ENCODE peak calls at places on chromosomes 1 and 21, in five cellular contexts. F, S, D, A and H are unnamed samples.

GRCh38 chr1:241317676-241318075 is 39.3 kb downstream of the RGS7 start:
- DNase-seq in F (no peak), S (no peak), D (no peak), A (no peak), H (no peak)

GRCh38 chr1:41743361-41743760 is 175.4 kb downstream of the HIVEP3 start:
- DNase-seq in F (no peak), S (no peak), D (no peak), A (peak), H (no peak)

GRCh38 chr1:189787201-189787600 is 690.5 kb downstream of the BRINP3 start:
- DNase-seq in F (no peak), S (no peak), D (no peak), A (no peak), H (no peak)

GRCh38 chr1:236200925-236201324 is 58.6 kb downstream of the GPR137B start:
- DNase-seq in F (no peak), S (no peak), D (no peak), A (no peak), H (no peak)

GRCh38 chr1:203291201-203292096 is 13.9 kb upstream of the BTG2 start:
- DNase-seq in F (no peak), S (peak), D (no peak), A (no peak), H (no peak)

GRCh38 chr21:31133243-31133830 is 95.1 kb upstream of the KRTAP19-8 start:
- DNase-seq in F (no peak), S (no peak), D (no peak), A (no peak), H (no peak)

GRCh38 chr1:64343105-64343960 is 126.6 kb upstream of the CACHD1 start:
- DNase-seq in F (peak), S (peak), D (peak), A (peak), H (no peak)

GRCh38 chr1:227890451-227891222 is 57.1 kb downstream of the WNT9A start:
- DNase-seq in F (no peak), S (no peak), D (no peak), A (no peak), H (no peak)

GRCh38 chr1:206637605-206638004 is 2.3 kb downstream of the DYRK3 start:
- DNase-seq in F (no peak), S (no peak), D (no peak), A (no peak), H (no peak)

GRCh38 chr1:113617438-113618141 is 141.7 kb downstream of the PHTF1 start:
- DNase-seq in F (no peak), S (no peak), D (peak), A (peak), H (no peak)

GRCh38 chr21:29786509-29786908 is 153.3 kb downstream of the GRIK1 start:
- DNase-seq in F (no peak), S (no peak), D (no peak), A (no peak), H (no peak)

GRCh38 chr1:24928631-24929090 is 1.4 kb downstream of the RUNX3 start:
- DNase-seq in F (no peak), S (no peak), D (no peak), A (peak), H (no peak)

GRCh38 chr1:208189183-208189582 is 55.0 kb downstream of the PLXNA2 start:
- DNase-seq in F (no peak), S (no peak), D (no peak), A (peak), H (no peak)

GRCh38 chr1:50423670-50424000 is 392 bp upstream of the DMRTA2 start:
- DNase-seq in F (peak), S (no peak), D (no peak), A (peak), H (peak)

GRCh38 chr1:151828931-151829330 is 2.7 kb downstream of the RORC start:
- DNase-seq in F (no peak), S (no peak), D (no peak), A (peak), H (no peak)

GRCh38 chr1:41285818-41286217 is 43.7 kb upstream of the SCMH1 start:
- DNase-seq in F (no peak), S (no peak), D (no peak), A (no peak), H (no peak)

GRCh38 chr1:78147031-78147430 is 101.3 kb downstream of the GIPC2 start:
- DNase-seq in F (no peak), S (no peak), D (no peak), A (no peak), H (no peak)

GRCh38 chr1:245987997-245988392 is 519.1 kb downstream of the SMYD3 start:
- DNase-seq in F (no peak), S (no peak), D (no peak), A (no peak), H (no peak)

GRCh38 chr1:8987881-8988617 is 38.2 kb downstream of the SLC2A7 start:
- DNase-seq in F (peak), S (no peak), D (peak), A (peak), H (no peak)

GRCh38 chr1:31707711-31708110 is 3.9 kb upstream of the COL16A1 start:
- DNase-seq in F (no peak), S (no peak), D (no peak), A (peak), H (no peak)

GRCh38 chr1:94708299-94708685 is 111.9 kb upstream of the SLC44A3 start:
- DNase-seq in F (no peak), S (no peak), D (peak), A (no peak), H (no peak)

GRCh38 chr1:147771216-147772125 is 11.1 kb upstream of the GJA5 start:
- DNase-seq in F (no peak), S (no peak), D (peak), A (peak), H (no peak)

GRCh38 chr1:83632906-83633305 is 366.0 kb downstream of the TTLL7 start:
- DNase-seq in F (no peak), S (no peak), D (no peak), A (no peak), H (no peak)

GRCh38 chr1:225835752-225836151 is 25.8 kb downstream of the EPHX1 start:
- DNase-seq in F (peak), S (no peak), D (no peak), A (peak), H (no peak)

GRCh38 chr1:235588916-235589515 is 60.6 kb downstream of the GNG4 start:
- DNase-seq in F (peak), S (no peak), D (peak), A (peak), H (no peak)